ENCODE peak calls at places on chromosomes 11 and 22, in four cellular contexts. One of them, this sample, is unnamed.

GRCh38 chr22:21652547-21653545 is 10.7 kb downstream of the SDF2L1 start:
- DNase-seq in SK-N-SH: no peak
- DNase-seq in IMR-90: no peak
- DNase-seq in K562: peak; percentile 93
- DNase-seq in this sample: no peak

GRCh38 chr11:117724104-117724503 is 72.9 kb downstream of the DSCAML1 start:
- DNase-seq in IMR-90: no peak
- DNase-seq in SK-N-SH: no peak
- DNase-seq in K562: no peak
- DNase-seq in this sample: no peak

GRCh38 chr22:43485717-43486116 is 73.9 kb downstream of the MPPED1 start:
- DNase-seq in IMR-90: no peak
- DNase-seq in K562: no peak
- DNase-seq in SK-N-SH: no peak
- DNase-seq in this sample: no peak

GRCh38 chr11:25163421-25163820 is 666.6 kb downstream of the LUZP2 start:
- DNase-seq in IMR-90: peak; percentile 11
- DNase-seq in K562: no peak
- DNase-seq in SK-N-SH: no peak
- DNase-seq in this sample: no peak

GRCh38 chr11:103637250-103637649 is 399.2 kb upstream of the DDI1 start:
- DNase-seq in IMR-90: peak; percentile 55
- DNase-seq in SK-N-SH: no peak
- DNase-seq in K562: no peak
- DNase-seq in this sample: no peak

GRCh38 chr22:23182289-23183106 is 2.2 kb downstream of the BCR start:
- DNase-seq in SK-N-SH: no peak
- DNase-seq in IMR-90: peak; percentile 19
- DNase-seq in K562: no peak
- DNase-seq in this sample: no peak

GRCh38 chr22:25700996-25701815 is 40.8 kb upstream of the MYO18B start:
- DNase-seq in IMR-90: peak; percentile 22
- DNase-seq in SK-N-SH: peak; percentile 49
- DNase-seq in K562: no peak
- DNase-seq in this sample: no peak

GRCh38 chr22:37037669-37038068 is 13.9 kb upstream of the KCTD17 start:
- DNase-seq in IMR-90: no peak
- DNase-seq in SK-N-SH: no peak
- DNase-seq in K562: no peak
- DNase-seq in this sample: no peak

GRCh38 chr11:94926698-94927237 is 46.6 kb downstream of the CWC15 start:
- DNase-seq in K562: no peak
- DNase-seq in SK-N-SH: peak; percentile 41
- DNase-seq in IMR-90: peak; percentile 94
- DNase-seq in this sample: peak; percentile 5

GRCh38 chr11:102317768-102318103 is 452 bp downstream of the BIRC3 start:
- DNase-seq in IMR-90: no peak
- DNase-seq in K562: no peak
- DNase-seq in SK-N-SH: no peak
- DNase-seq in this sample: no peak

GRCh38 chr11:86577663-86578636 is 94.5 kb downstream of the ME3 start:
- DNase-seq in SK-N-SH: no peak
- DNase-seq in K562: no peak
- DNase-seq in IMR-90: peak; percentile 91
- DNase-seq in this sample: peak; percentile 63

GRCh38 chr22:32926600-32926999 is 125.1 kb downstream of the TIMP3 start:
- DNase-seq in IMR-90: peak; percentile 34
- DNase-seq in K562: peak; percentile 28
- DNase-seq in SK-N-SH: no peak
- DNase-seq in this sample: peak; percentile 27

GRCh38 chr11:80327971-80328614 is 887.3 kb upstream of the TENM4 start:
- DNase-seq in IMR-90: no peak
- DNase-seq in SK-N-SH: no peak
- DNase-seq in K562: no peak
- DNase-seq in this sample: no peak

GRCh38 chr22:26550498-26551033 is 38.3 kb upstream of the TFIP11 start:
- DNase-seq in IMR-90: peak; percentile 98
- DNase-seq in K562: no peak
- DNase-seq in SK-N-SH: no peak
- DNase-seq in this sample: no peak

GRCh38 chr11:40185793-40186192 is 1273.7 kb downstream of the LRRC4C start:
- DNase-seq in K562: no peak
- DNase-seq in SK-N-SH: no peak
- DNase-seq in IMR-90: no peak
- DNase-seq in this sample: no peak

GRCh38 chr11:69659591-69659990 is 15.6 kb downstream of the LTO1 start:
- DNase-seq in SK-N-SH: peak; percentile 22
- DNase-seq in K562: no peak
- DNase-seq in IMR-90: no peak
- DNase-seq in this sample: no peak

GRCh38 chr11:106087815-106088435 is 10.5 kb downstream of the AASDHPPT start:
- DNase-seq in SK-N-SH: peak; percentile 15
- DNase-seq in IMR-90: peak; percentile 65
- DNase-seq in K562: no peak
- DNase-seq in this sample: no peak

GRCh38 chr11:58940028-58940427 is 740 bp downstream of the GLYATL1 start:
- DNase-seq in SK-N-SH: no peak
- DNase-seq in K562: no peak
- DNase-seq in IMR-90: no peak
- DNase-seq in this sample: no peak

GRCh38 chr11:62033191-62034044 is 66.0 kb upstream of the FTH1 start:
- DNase-seq in IMR-90: no peak
- DNase-seq in K562: peak; percentile 29
- DNase-seq in SK-N-SH: no peak
- DNase-seq in this sample: no peak

GRCh38 chr11:102186836-102187235 is 76.6 kb downstream of the YAP1 start:
- DNase-seq in K562: no peak
- DNase-seq in SK-N-SH: no peak
- DNase-seq in IMR-90: no peak
- DNase-seq in this sample: no peak

GRCh38 chr11:3911908-3912505 is 56.5 kb downstream of the STIM1 start:
- DNase-seq in SK-N-SH: no peak
- DNase-seq in K562: no peak
- DNase-seq in IMR-90: no peak
- DNase-seq in this sample: no peak

GRCh38 chr11:120009938-120010337 is 128.0 kb downstream of the TRIM29 start:
- DNase-seq in IMR-90: no peak
- DNase-seq in SK-N-SH: no peak
- DNase-seq in K562: no peak
- DNase-seq in this sample: no peak

GRCh38 chr22:23431337-23432072 is 148.6 kb downstream of the IGLL1 start:
- DNase-seq in K562: peak; percentile 52
- DNase-seq in SK-N-SH: no peak
- DNase-seq in IMR-90: no peak
- DNase-seq in this sample: no peak

GRCh38 chr11:17741487-17741886 is 6.9 kb downstream of the KCNC1 start:
- DNase-seq in K562: no peak
- DNase-seq in SK-N-SH: no peak
- DNase-seq in IMR-90: no peak
- DNase-seq in this sample: no peak

GRCh38 chr11:17743026-17743807 is 8.6 kb downstream of the KCNC1 start:
- DNase-seq in SK-N-SH: no peak
- DNase-seq in K562: no peak
- DNase-seq in IMR-90: no peak
- DNase-seq in this sample: no peak

GRCh38 chr11:17743808-17744119 is 9.2 kb downstream of the KCNC1 start:
- DNase-seq in SK-N-SH: no peak
- DNase-seq in IMR-90: peak; percentile 85
- DNase-seq in K562: no peak
- DNase-seq in this sample: no peak

GRCh38 chr11:17740649-17741235 is 6.2 kb downstream of the KCNC1 start:
- DNase-seq in IMR-90: no peak
- DNase-seq in K562: no peak
- DNase-seq in SK-N-SH: no peak
- DNase-seq in this sample: no peak

DNA sequence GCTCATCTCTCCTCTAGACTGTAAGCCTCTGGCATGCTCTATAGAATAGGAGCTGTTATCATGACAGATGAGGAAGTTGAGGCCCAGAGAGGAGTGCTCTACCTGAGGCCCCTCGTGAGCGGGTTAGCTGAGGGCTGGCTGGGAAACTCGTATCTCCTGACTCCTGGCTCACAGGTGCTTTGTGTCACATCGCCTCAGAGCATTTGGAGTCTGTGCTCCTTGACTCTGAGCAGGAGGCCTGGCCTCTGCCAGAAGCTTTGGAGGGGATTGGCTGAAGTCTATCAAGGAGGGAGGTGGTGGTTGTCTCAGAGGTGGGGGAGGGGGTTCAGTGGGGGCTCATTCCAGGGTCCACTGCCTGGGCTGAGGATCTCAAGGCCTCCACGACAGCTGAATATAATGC is 7.4 kb downstream of the KCNC1 start:
- DNase-seq in IMR-90: no peak
- DNase-seq in K562: no peak
- DNase-seq in SK-N-SH: no peak
- DNase-seq in this sample: no peak
- TF ChIP-seq RFX5 in IMR-90: no peak
- TF ChIP-seq RFX5 in K562: no peak
- TF ChIP-seq RFX5 in SK-N-SH: no peak
- TF ChIP-seq RFX5 in this sample: no peak

DNA sequence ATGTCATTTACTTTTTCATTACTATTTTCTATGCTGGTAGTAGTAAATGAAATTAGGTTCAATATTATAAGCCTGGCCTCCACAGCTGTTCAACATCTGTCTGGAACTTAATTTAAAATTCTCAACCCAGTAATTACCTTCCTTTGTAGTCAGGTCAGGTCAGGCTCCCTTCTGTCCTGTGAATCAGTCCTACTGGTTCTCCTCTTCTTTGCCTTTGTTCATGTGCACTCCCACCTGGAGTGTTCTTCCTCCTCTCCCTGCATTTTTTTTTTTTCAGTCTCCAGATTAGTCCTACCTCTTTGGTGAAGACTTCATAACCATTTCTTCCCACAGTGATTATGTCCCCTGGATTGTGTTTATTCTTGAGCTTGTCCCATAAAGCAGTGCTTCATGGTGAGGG is 67.9 kb downstream of the DKK3 start:
- DNase-seq in IMR-90: no peak
- DNase-seq in K562: no peak
- DNase-seq in SK-N-SH: no peak
- DNase-seq in this sample: no peak
- TF ChIP-seq RFX5 in IMR-90: no peak
- TF ChIP-seq RFX5 in K562: no peak
- TF ChIP-seq RFX5 in SK-N-SH: no peak
- TF ChIP-seq RFX5 in this sample: no peak

GRCh38 chr11:16381177-16381576 is 24.8 kb upstream of the SOX6 start:
- DNase-seq in K562: no peak
- DNase-seq in IMR-90: peak; percentile 4
- DNase-seq in SK-N-SH: no peak
- DNase-seq in this sample: no peak
- TF ChIP-seq RFX5 in K562: no peak
- TF ChIP-seq RFX5 in IMR-90: no peak
- TF ChIP-seq RFX5 in SK-N-SH: no peak
- TF ChIP-seq RFX5 in this sample: no peak

DNA sequence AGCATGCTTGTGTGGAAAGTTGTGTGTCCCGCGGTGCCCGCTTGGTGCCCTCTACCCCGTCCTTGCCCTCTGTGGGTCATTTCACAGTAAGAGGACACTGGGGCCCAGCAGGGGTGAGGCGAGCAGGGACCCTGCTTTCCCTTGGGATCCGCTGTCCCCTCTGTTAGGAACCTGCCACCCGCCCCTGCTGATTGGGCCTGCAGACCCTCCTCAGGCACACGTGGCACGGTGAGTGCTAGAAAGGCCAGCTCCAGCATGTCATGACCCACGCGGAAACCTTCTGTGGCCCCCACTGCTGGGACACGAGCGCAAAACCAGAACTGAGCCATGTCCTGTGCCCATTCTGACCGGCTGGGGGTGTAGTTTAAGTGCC is 353.1 kb downstream of the TBC1D22A start:
- DNase-seq in K562: no peak
- DNase-seq in IMR-90: no peak
- DNase-seq in SK-N-SH: no peak
- DNase-seq in this sample: no peak
- TF ChIP-seq RFX5 in K562: no peak
- TF ChIP-seq RFX5 in IMR-90: no peak
- TF ChIP-seq RFX5 in SK-N-SH: no peak
- TF ChIP-seq RFX5 in this sample: no peak

DNA sequence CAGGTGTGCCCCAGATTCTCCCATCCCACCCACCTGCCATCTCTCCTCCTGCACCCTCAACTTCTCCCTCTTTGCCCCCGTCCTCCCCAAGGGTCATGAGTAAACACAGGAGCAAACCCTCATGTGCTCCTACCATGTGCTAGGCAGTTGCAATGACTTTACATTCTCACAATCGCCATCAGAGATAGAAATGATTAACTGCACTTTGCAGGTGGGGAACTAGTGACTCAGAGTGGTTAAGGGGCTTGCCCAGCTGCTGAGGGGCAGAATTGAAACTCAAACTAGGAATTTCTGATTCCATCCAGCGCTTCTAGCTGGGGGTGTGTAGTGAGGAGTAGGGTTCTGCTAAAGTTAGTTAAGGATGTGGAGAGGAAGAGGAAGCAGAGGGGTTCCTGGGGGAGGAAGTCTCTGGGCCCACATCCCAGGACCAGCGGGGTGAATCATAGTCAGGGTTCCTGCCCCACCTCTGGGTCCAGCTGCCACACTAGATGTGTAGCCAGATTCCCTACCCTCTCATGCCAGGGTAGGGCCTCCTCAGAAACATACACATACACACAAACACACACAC is 16.0 kb upstream of the PRG2 start:
- DNase-seq in SK-N-SH: no peak
- DNase-seq in K562: no peak
- DNase-seq in IMR-90: peak; percentile 39
- DNase-seq in this sample: no peak
- TF ChIP-seq RFX5 in SK-N-SH: no peak
- TF ChIP-seq RFX5 in K562: no peak
- TF ChIP-seq RFX5 in IMR-90: no peak
- TF ChIP-seq RFX5 in this sample: no peak

GRCh38 chr11:1938343-1939005 is 8.7 kb upstream of the MRPL23 start:
- DNase-seq in IMR-90: no peak
- DNase-seq in K562: no peak
- DNase-seq in SK-N-SH: peak; percentile 42
- DNase-seq in this sample: no peak

GRCh38 chr11:1936781-1937615 is 10.1 kb upstream of the MRPL23 start:
- DNase-seq in K562: no peak
- DNase-seq in SK-N-SH: peak; percentile 35
- DNase-seq in IMR-90: no peak
- DNase-seq in this sample: no peak

GRCh38 chr11:1939006-1939626 is 8.0 kb upstream of the MRPL23 start:
- DNase-seq in SK-N-SH: peak; percentile 84
- DNase-seq in K562: no peak
- DNase-seq in IMR-90: no peak
- DNase-seq in this sample: no peak

GRCh38 chr11:1936072-1936780 is 10.9 kb upstream of the MRPL23 start:
- DNase-seq in K562: no peak
- DNase-seq in SK-N-SH: peak; percentile 32
- DNase-seq in IMR-90: no peak
- DNase-seq in this sample: no peak

GRCh38 chr11:1937616-1938342 is 9.4 kb upstream of the MRPL23 start:
- DNase-seq in IMR-90: no peak
- DNase-seq in SK-N-SH: peak; percentile 25
- DNase-seq in K562: no peak
- DNase-seq in this sample: no peak
- TF ChIP-seq RFX5 in IMR-90: no peak
- TF ChIP-seq RFX5 in SK-N-SH: no peak
- TF ChIP-seq RFX5 in K562: no peak
- TF ChIP-seq RFX5 in this sample: no peak

This sample was measured in A549.